ENCODE peak calls at places on chromosome 11, in five cellular contexts. I, P, G, Y and T are unnamed samples.

GRCh38 chr11:94635072-94635471 is 67.9 kb downstream of the PIWIL4 start:
- DNase-seq in I (peak; percentile 36), P (no peak), G (no peak), Y (no peak), T (no peak)

GRCh38 chr11:129709801-129710398 is 105.7 kb upstream of the TMEM45B start:
- DNase-seq in I (peak; percentile 78), P (no peak), G (no peak), Y (no peak), T (no peak)

GRCh38 chr11:119417726-119418540 is 5.0 kb downstream of the THY1 start:
- DNase-seq in I (peak; percentile 81), P (peak; percentile 96), G (no peak), Y (peak; percentile 96), T (no peak)

GRCh38 chr11:61803889-61804647 is 11.4 kb downstream of the FEN1 start:
- DNase-seq in I (no peak), P (no peak), G (no peak), Y (peak; percentile 49), T (no peak)

GRCh38 chr11:35418847-35419712 is at the start of gene SLC1A2:
- DNase-seq in I (no peak), P (peak; percentile 77), G (no peak), Y (peak; percentile 19), T (peak; percentile 32)

GRCh38 chr11:61695917-61696316 is 15.7 kb downstream of the DAGLA start:
- DNase-seq in I (no peak), P (peak; percentile 78), G (peak; percentile 89), Y (peak; percentile 81), T (no peak)

GRCh38 chr11:24412722-24413121 is 84.1 kb upstream of the LUZP2 start:
- DNase-seq in I (no peak), P (no peak), G (no peak), Y (no peak), T (no peak)

GRCh38 chr11:113014731-113015455 is 53.7 kb downstream of the NCAM1 start:
- DNase-seq in I (no peak), P (peak; percentile 21), G (peak; percentile 28), Y (no peak), T (no peak)

GRCh38 chr11:68749061-68749491 is 2.2 kb downstream of the TESMIN start:
- DNase-seq in I (no peak), P (peak; percentile 15), G (no peak), Y (peak; percentile 4), T (peak; percentile 12)

GRCh38 chr11:90202342-90202741 is 20.5 kb downstream of the CHORDC1 start:
- DNase-seq in I (no peak), P (no peak), G (no peak), Y (no peak), T (no peak)

GRCh38 chr11:35525501-35526175 is at the start of gene PAMR1:
- DNase-seq in I (peak; percentile 4), P (peak; percentile 95), G (peak; percentile 43), Y (peak; percentile 90), T (no peak)

GRCh38 chr11:12746593-12747097 is 72.4 kb downstream of the TEAD1 start:
- DNase-seq in I (peak; percentile 92), P (peak; percentile 93), G (peak; percentile 42), Y (peak; percentile 93), T (peak; percentile 37)

GRCh38 chr11:6556139-6556949 is 47.1 kb downstream of the RRP8 start:
- DNase-seq in I (no peak), P (no peak), G (no peak), Y (no peak), T (no peak)

GRCh38 chr11:120801801-120802689 is 221.9 kb upstream of the TBCEL start:
- DNase-seq in I (no peak), P (peak; percentile 77), G (peak; percentile 55), Y (peak; percentile 50), T (peak; percentile 74)

GRCh38 chr11:640021-640706 is 3.1 kb downstream of the DRD4 start:
- DNase-seq in I (no peak), P (no peak), G (no peak), Y (no peak), T (no peak)

GRCh38 chr11:10742460-10743208 is 8.4 kb upstream of the CTR9 start:
- DNase-seq in I (no peak), P (peak; percentile 59), G (no peak), Y (peak; percentile 88), T (no peak)

GRCh38 chr11:14341968-14342367 is 17.0 kb downstream of the RRAS2 start:
- DNase-seq in I (no peak), P (no peak), G (no peak), Y (no peak), T (no peak)

GRCh38 chr11:114195981-114196731 is 100.0 kb upstream of the NNMT start:
- DNase-seq in I (no peak), P (peak; percentile 43), G (peak; percentile 52), Y (no peak), T (no peak)

GRCh38 chr11:128536521-128536920 is 50.8 kb downstream of the ETS1 start:
- DNase-seq in I (no peak), P (no peak), G (no peak), Y (no peak), T (no peak)

GRCh38 chr11:66868726-66869291 is 11.9 kb downstream of the LRFN4 start:
- DNase-seq in I (no peak), P (no peak), G (peak; percentile 82), Y (no peak), T (no peak)

GRCh38 chr11:3000032-3000961 is 8.2 kb upstream of the NAP1L4 start:
- DNase-seq in I (peak; percentile 91), P (peak; percentile 59), G (peak; percentile 90), Y (peak; percentile 60), T (no peak)

GRCh38 chr11:130675456-130675855 is 227.0 kb downstream of the ADAMTS15 start:
- DNase-seq in I (peak; percentile 91), P (peak; percentile 72), G (peak; percentile 60), Y (peak; percentile 50), T (no peak)

GRCh38 chr11:64969209-64969608 is 2.7 kb downstream of the MAJIN start:
- DNase-seq in I (no peak), P (peak; percentile 59), G (no peak), Y (peak; percentile 81), T (no peak)

GRCh38 chr11:118627566-118627965 is 20.2 kb downstream of the PHLDB1 start:
- DNase-seq in I (no peak), P (no peak), G (no peak), Y (no peak), T (no peak)

GRCh38 chr11:112727341-112727841 is 233.8 kb upstream of the NCAM1 start:
- DNase-seq in I (peak; percentile 60), P (no peak), G (no peak), Y (no peak), T (no peak)

GRCh38 chr11:7872913-7873312 is 58.2 kb downstream of the OR10A6 start:
- DNase-seq in I (no peak), P (no peak), G (no peak), Y (no peak), T (no peak)

GRCh38 chr11:7869467-7869866 is 61.6 kb downstream of the OR10A6 start:
- DNase-seq in I (no peak), P (peak; percentile 59), G (no peak), Y (no peak), T (no peak)

GRCh38 chr11:7871056-7871455 is 60.0 kb downstream of the OR10A6 start:
- DNase-seq in I (no peak), P (peak; percentile 68), G (no peak), Y (peak; percentile 54), T (no peak)

DNA sequence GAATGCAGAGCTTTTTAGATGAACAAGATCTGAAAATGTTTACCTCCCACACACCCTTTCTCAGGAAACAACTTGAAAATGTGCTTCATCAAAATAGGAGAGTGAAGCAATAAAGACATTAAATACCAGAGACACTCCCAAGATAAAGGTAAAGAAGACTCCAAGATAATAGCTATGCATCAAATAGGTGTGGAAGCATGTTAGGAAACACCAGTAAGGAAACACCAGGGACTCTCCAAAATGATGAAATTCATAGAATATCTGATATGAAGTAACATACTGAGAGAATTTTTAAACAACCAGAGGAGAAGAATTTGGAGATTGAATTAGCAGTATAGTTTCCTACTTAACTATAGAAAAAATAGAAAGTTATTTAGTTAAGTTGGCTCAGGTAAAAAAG is 57.0 kb downstream of the OR10A6 start:
- DNase-seq in I (no peak), P (no peak), G (no peak), Y (no peak), T (no peak)
- TF ChIP-seq CTCF in I (no peak), P (no peak), G (no peak), Y (no peak), T (no peak)

GRCh38 chr11:134253189-134253993 is at the start of the genes ACAD8 and THYN1:
- DNase-seq in I (peak; percentile 98), P (peak; percentile 99), G (peak; percentile 98), Y (peak; percentile 95), T (peak; percentile 90)
- TF ChIP-seq CTCF in I (no peak), P (no peak), G (peak; percentile 67), Y (no peak), T (peak; percentile 19)

GRCh38 chr11:70174846-70175764 is 28.0 kb upstream of the FADD start:
- DNase-seq in I (no peak), P (no peak), G (no peak), Y (no peak), T (peak; percentile 17)

GRCh38 chr11:70173018-70173417 is 30.1 kb upstream of the FADD start:
- DNase-seq in I (no peak), P (no peak), G (no peak), Y (peak; percentile 18), T (no peak)

GRCh38 chr11:70180906-70181305 is 22.2 kb upstream of the FADD start:
- DNase-seq in I (no peak), P (no peak), G (no peak), Y (no peak), T (no peak)

GRCh38 chr11:70182266-70182665 is 20.8 kb upstream of the FADD start:
- DNase-seq in I (no peak), P (no peak), G (no peak), Y (no peak), T (no peak)

DNA sequence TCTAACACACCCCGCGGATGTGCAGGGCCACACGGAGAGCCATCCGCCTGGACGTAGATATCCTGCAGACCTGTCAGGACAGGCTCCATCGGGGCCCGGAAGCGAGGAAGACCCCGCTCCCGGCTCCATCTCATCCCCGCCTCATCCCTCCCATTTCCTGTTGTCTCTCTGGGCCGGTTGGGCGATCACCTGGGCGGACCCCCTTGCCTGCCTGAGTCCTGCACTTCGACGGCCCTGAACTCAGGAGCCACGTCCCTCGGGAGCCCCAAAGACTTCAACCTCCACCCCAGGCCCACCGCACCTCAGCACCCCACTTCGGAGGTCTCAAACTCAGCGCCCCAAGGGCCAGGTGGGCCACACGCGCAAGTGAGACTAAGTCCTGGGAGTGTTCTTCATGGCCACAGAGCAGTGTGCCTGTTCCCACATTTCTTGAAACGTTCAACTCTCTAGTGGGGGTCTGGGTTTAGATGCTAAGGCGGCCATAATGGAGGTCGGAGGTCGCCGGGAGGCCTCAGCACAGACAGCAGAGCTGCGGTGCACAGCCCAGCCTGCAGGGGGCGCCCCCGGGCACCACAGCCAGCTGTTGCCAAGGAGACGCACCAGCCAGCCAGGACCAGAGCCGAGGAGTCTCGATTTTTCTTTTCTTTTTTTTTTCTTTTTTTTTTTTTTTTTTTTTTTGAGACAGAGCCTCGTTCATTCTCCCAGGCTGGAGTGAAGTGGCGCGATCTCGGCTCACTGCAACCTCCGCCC is 26.0 kb upstream of the FADD start:
- DNase-seq in I (no peak), P (no peak), G (peak; percentile 22), Y (no peak), T (peak; percentile 51)
- TF ChIP-seq CTCF in I (peak; percentile 56), P (peak; percentile 38), G (peak; percentile 33), Y (peak; percentile 58), T (peak; percentile 65)

DNA sequence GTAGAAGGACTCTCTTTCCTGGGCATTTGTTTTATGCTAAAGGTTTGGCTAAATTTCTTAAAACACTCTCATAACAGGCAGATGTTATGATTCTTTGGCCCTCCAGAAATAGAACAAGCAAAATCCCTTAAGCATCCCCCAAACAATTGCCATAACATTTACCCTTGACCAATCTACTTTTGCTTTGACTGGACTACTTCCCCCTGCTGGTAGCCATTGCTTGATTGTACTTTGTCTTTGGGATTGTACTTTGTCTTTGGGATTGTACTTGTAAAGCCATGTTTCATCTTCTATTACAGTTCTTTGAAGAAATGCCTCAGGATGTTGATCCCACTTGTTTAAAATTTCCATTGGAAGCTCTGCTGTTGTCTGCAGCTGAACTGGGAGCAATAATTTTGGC is 53.3 kb upstream of the GLYAT start:
- DNase-seq in I (no peak), P (no peak), G (no peak), Y (no peak), T (no peak)
- TF ChIP-seq CTCF in I (no peak), P (no peak), G (peak; percentile 10), Y (no peak), T (no peak)